ENCODE peak calls at places on chromosomes 2 and 18, in ten cellular contexts. E is LoVo; O is right cardiac atrium; U is breast epithelium; I is spleen; F is posterior cingulate gyrus; P is vagina; T is GM12865; V is stimulated activated CD8-positive, alpha-beta memory T cell treated with anti-CD3 and anti-CD28 coated beads, Interleukin-12 subunit alpha, Interleukin-12 subunit beta, amount 100 ng/mL, for 1 hour; G is sciatic nerve. Z is an unnamed sample.
A peak's percentile ranks its signal among the peaks of the same experiment; 100 is the strongest.

GRCh38 chr18:36265035-36265434 is 32.5 kb upstream of the FHOD3 start:
- DNase-seq in E (no peak), O (no peak), U (no peak), I (no peak), F (no peak), P (no peak), T (no peak), V (no peak), G (no peak), Z (no peak)

GRCh38 chr2:163664610-163665009 is 71.2 kb downstream of the FIGN start:
- DNase-seq in E (no peak), O (no peak), U (no peak), I (no peak), F (no peak), P (no peak), T (no peak), V (no peak), G (no peak), Z (no peak)

GRCh38 chr2:106153781-106154180 is 40.3 kb downstream of the UXS1 start:
- DNase-seq in E (no peak), O (no peak), U (no peak), I (no peak), F (no peak), P (no peak), T (no peak), V (no peak), G (no peak), Z (no peak)

GRCh38 chr2:135657806-135658582 is 83.7 kb upstream of the UBXN4 start:
- DNase-seq in E (no peak), O (no peak), U (no peak), I (no peak), F (no peak), P (no peak), T (no peak), V (peak; percentile 36), G (no peak), Z (no peak)

GRCh38 chr18:45664824-45665763 is 49.8 kb downstream of the SLC14A2 start:
- DNase-seq in E (peak; percentile 64), O (peak; percentile 61), U (peak; percentile 31), I (no peak), F (no peak), P (no peak), T (peak; percentile 74), V (peak; percentile 47), G (peak; percentile 72), Z (no peak)

GRCh38 chr2:11963966-11964365 is 217.5 kb downstream of the LPIN1 start:
- DNase-seq in E (no peak), O (no peak), U (no peak), I (no peak), F (no peak), P (no peak), T (no peak), V (no peak), G (no peak), Z (no peak)

GRCh38 chr2:32812316-32812715 is 134.4 kb upstream of the LTBP1 start:
- DNase-seq in E (no peak), O (no peak), U (no peak), I (no peak), F (no peak), P (no peak), T (no peak), V (no peak), G (no peak), Z (no peak)

GRCh38 chr18:9987931-9988330 is 74.1 kb downstream of the VAPA start:
- DNase-seq in E (no peak), O (peak; percentile 74), U (peak; percentile 74), I (no peak), F (no peak), P (peak; percentile 70), T (no peak), V (no peak), G (no peak), Z (no peak)

GRCh38 chr2:74708883-74709282 is 54.8 kb downstream of the SEMA4F start:
- DNase-seq in E (no peak), O (no peak), U (no peak), I (no peak), F (no peak), P (no peak), T (no peak), V (no peak), G (no peak), Z (no peak)

GRCh38 chr2:119022678-119023077 is 80.7 kb downstream of the MARCO start:
- DNase-seq in E (no peak), O (no peak), U (no peak), I (no peak), F (no peak), P (peak; percentile 84), T (no peak), V (no peak), G (no peak), Z (no peak)

GRCh38 chr2:46847185-46847710 is 68.4 kb downstream of the MCFD2 start:
- DNase-seq in E (peak; percentile 78), O (peak; percentile 96), U (peak; percentile 96), I (no peak), F (peak; percentile 38), P (no peak), T (no peak), V (no peak), G (peak; percentile 93), Z (peak; percentile 93)

GRCh38 chr18:22467760-22468553 is 50.2 kb upstream of the CTAGE1 start:
- DNase-seq in E (peak; percentile 75), O (no peak), U (no peak), I (no peak), F (no peak), P (no peak), T (no peak), V (no peak), G (no peak), Z (no peak)

GRCh38 chr2:119252186-119253113 is 28.8 kb downstream of the STEAP3 start:
- DNase-seq in E (no peak), O (no peak), U (peak; percentile 28), I (no peak), F (no peak), P (no peak), T (no peak), V (no peak), G (no peak), Z (no peak)

GRCh38 chr2:64653174-64654062 is at the start of gene SERTAD2:
- DNase-seq in E (peak; percentile 87), O (peak; percentile 97), U (peak; percentile 86), I (peak; percentile 99), F (peak; percentile 79), P (no peak), T (peak; percentile 94), V (peak; percentile 73), G (peak; percentile 94), Z (peak; percentile 93)